ENCODE peak calls at places on chromosomes 11 and 22, in seven cellular contexts. Z, O, G, V, P, U and D are unnamed samples.

GRCh38 chr11:78467370-78467769 is 49.8 kb upstream of the GAB2 start:
- DNase-seq in P (no peak), G (no peak), V (no peak), O (no peak), Z (no peak), U (no peak), D (no peak)

GRCh38 chr11:27395556-27396258 is 32.7 kb upstream of the CCDC34 start:
- DNase-seq in V (peak; percentile 31), O (no peak), G (peak; percentile 41), U (peak; percentile 71), Z (peak; percentile 64), P (peak; percentile 44), D (no peak)

GRCh38 chr11:103326070-103326794 is 217.0 kb downstream of the DYNC2H1 start:
- DNase-seq in Z (peak; percentile 9), P (peak; percentile 37), U (peak; percentile 32), G (peak; percentile 45), O (peak; percentile 62), V (peak; percentile 89), D (no peak)

GRCh38 chr11:10909141-10909883 is 51.5 kb upstream of the ZBED5 start:
- DNase-seq in G (no peak), Z (no peak), U (no peak), O (no peak), P (peak; percentile 31), V (no peak), D (no peak)

GRCh38 chr11:72091292-72091691 is 10.6 kb downstream of the LRRC51 start:
- DNase-seq in V (peak; percentile 81), Z (peak; percentile 82), U (peak; percentile 87), O (peak; percentile 76), G (peak; percentile 20), P (peak; percentile 77), D (peak; percentile 57)

GRCh38 chr22:28882545-28882877 is 861 bp upstream of the ZNRF3 start:
- DNase-seq in U (no peak), O (no peak), Z (no peak), V (peak; percentile 55), G (no peak), P (no peak), D (no peak)

GRCh38 chr22:24429411-24430365 is 2.3 kb downstream of the ADORA2A start:
- DNase-seq in P (peak; percentile 92), Z (no peak), V (peak; percentile 68), U (no peak), O (no peak), G (no peak), D (peak; percentile 70)

GRCh38 chr22:37681556-37682049 is 4.5 kb upstream of the NOL12 start:
- DNase-seq in V (peak; percentile 80), U (peak; percentile 84), O (peak; percentile 79), Z (peak; percentile 87), G (no peak), P (peak; percentile 78), D (peak; percentile 61)

GRCh38 chr11:33598426-33599069 is 102.1 kb downstream of the C11orf91 start:
- DNase-seq in G (no peak), O (peak; percentile 3), Z (no peak), U (no peak), P (no peak), V (peak; percentile 21), D (no peak)

GRCh38 chr22:26763633-26764295 is 106.4 kb downstream of the MIAT start:
- DNase-seq in U (no peak), V (no peak), P (peak; percentile 37), G (no peak), O (no peak), Z (no peak), D (no peak)

GRCh38 chr22:28911777-28912669 is 28.7 kb downstream of the ZNRF3 start:
- DNase-seq in V (no peak), U (peak; percentile 72), P (peak; percentile 39), O (no peak), Z (no peak), G (peak; percentile 39), D (no peak)

GRCh38 chr11:33475999-33476398 is 218.8 kb downstream of the HIPK3 start:
- DNase-seq in Z (no peak), V (peak; percentile 79), U (no peak), P (peak; percentile 68), G (peak; percentile 13), O (peak; percentile 59), D (no peak)

GRCh38 chr22:20026204-20026908 is 5.4 kb downstream of the TANGO2 start:
- DNase-seq in Z (no peak), G (no peak), P (no peak), O (no peak), V (no peak), U (no peak), D (no peak)

GRCh38 chr11:119380816-119381185 is 689 bp downstream of the USP2 start:
- DNase-seq in P (peak; percentile 35), V (peak; percentile 55), G (no peak), Z (no peak), O (peak; percentile 62), U (no peak), D (no peak)

GRCh38 chr11:108926522-108927380 is 261.9 kb downstream of the DDX10 start:
- DNase-seq in V (no peak), P (no peak), G (no peak), Z (no peak), U (no peak), O (no peak), D (no peak)

GRCh38 chr11:57514538-57515331 is 767 bp downstream of the SLC43A1 start:
- DNase-seq in V (peak; percentile 43), O (peak; percentile 51), P (peak; percentile 74), G (no peak), U (peak; percentile 83), Z (peak; percentile 72), D (peak; percentile 69)

GRCh38 chr22:43345356-43345755 is 2.2 kb upstream of the SCUBE1 start:
- DNase-seq in O (no peak), P (no peak), V (no peak), U (no peak), G (no peak), Z (no peak), D (no peak)

GRCh38 chr11:111981270-111981669 is 43.9 kb upstream of the DLAT start:
- DNase-seq in U (no peak), P (no peak), Z (no peak), G (no peak), V (no peak), O (no peak), D (no peak)

GRCh38 chr22:32842486-32842885 is 41.0 kb downstream of the TIMP3 start:
- DNase-seq in U (no peak), G (no peak), Z (no peak), O (no peak), P (no peak), V (no peak), D (no peak)

GRCh38 chr11:70579376-70579955 is 181.1 kb downstream of the CTTN start:
- DNase-seq in Z (no peak), G (no peak), U (no peak), P (no peak), O (no peak), V (no peak), D (no peak)
- H3K9me3 ChIP-seq in Z (no peaks in the 10 kb centered on the region), G (peaks cover 87% of the 10 kb centered on the region), U (no peaks in the 10 kb centered on the region), P (no peaks in the 10 kb centered on the region), O (no peaks in the 10 kb centered on the region), V (no peaks in the 10 kb centered on the region), D (no peaks in the 10 kb centered on the region)

GRCh38 chr11:125165111-125165663 is 636 bp downstream of the PKNOX2 start:
- DNase-seq in G (no peak), O (peak; percentile 66), V (peak; percentile 26), Z (no peak), U (no peak), P (peak; percentile 62), D (peak; percentile 36)

GRCh38 chr11:125163431-125164011 is 1.0 kb upstream of the PKNOX2 start:
- DNase-seq in U (no peak), G (no peak), O (no peak), V (no peak), P (no peak), Z (no peak), D (no peak)

GRCh38 chr11:125164422-125165110 is at the start of gene PKNOX2:
- DNase-seq in O (peak; percentile 90), P (peak; percentile 88), U (peak; percentile 65), V (peak; percentile 85), G (no peak), Z (peak; percentile 50), D (peak; percentile 82)

GRCh38 chr11:125162743-125163142 is 1.8 kb upstream of the PKNOX2 start:
- DNase-seq in Z (no peak), P (no peak), O (peak; percentile 86), U (no peak), G (no peak), V (no peak), D (no peak)

GRCh38 chr11:125164091-125164421 is 495 bp upstream of the PKNOX2 start:
- DNase-seq in G (no peak), O (no peak), U (no peak), Z (no peak), P (no peak), V (no peak), D (no peak)
- H3K4me3 ChIP-seq in G (peak overlapping the region; percentile 46), O (peak overlapping the region; percentile 75), U (peak overlapping the region; percentile 49), Z (no peak overlapping the region), P (no peak overlapping the region), V (peak overlapping the region; percentile 27), D (peak overlapping the region; percentile 83)

GRCh38 chr22:17232406-17232805 is 13.2 kb upstream of the ADA2 start:
- DNase-seq in Z (no peak), P (no peak), V (no peak), G (no peak), O (no peak), U (no peak), D (no peak)
- H3K27ac ChIP-seq in Z (no peak overlapping the region), P (no peak overlapping the region), V (no peak overlapping the region), G (no peak overlapping the region), O (no peak overlapping the region), U (no peak overlapping the region), D (no peak overlapping the region)

GRCh38 chr11:101048479-101048878 is 81.1 kb downstream of the PGR start:
- DNase-seq in G (no peak), U (no peak), Z (no peak), O (no peak), V (no peak), P (no peak), D (no peak)

GRCh38 chr11:101049813-101050212 is 79.8 kb downstream of the PGR start:
- DNase-seq in G (no peak), O (no peak), P (no peak), U (no peak), V (no peak), Z (no peak), D (no peak)

GRCh38 chr11:101049123-101049522 is 80.5 kb downstream of the PGR start:
- DNase-seq in P (no peak), U (no peak), V (no peak), O (no peak), G (no peak), Z (no peak), D (no peak)

GRCh38 chr11:101045415-101045814 is 84.2 kb downstream of the PGR start:
- DNase-seq in U (no peak), G (no peak), P (no peak), O (no peak), V (no peak), Z (no peak), D (no peak)

DNA sequence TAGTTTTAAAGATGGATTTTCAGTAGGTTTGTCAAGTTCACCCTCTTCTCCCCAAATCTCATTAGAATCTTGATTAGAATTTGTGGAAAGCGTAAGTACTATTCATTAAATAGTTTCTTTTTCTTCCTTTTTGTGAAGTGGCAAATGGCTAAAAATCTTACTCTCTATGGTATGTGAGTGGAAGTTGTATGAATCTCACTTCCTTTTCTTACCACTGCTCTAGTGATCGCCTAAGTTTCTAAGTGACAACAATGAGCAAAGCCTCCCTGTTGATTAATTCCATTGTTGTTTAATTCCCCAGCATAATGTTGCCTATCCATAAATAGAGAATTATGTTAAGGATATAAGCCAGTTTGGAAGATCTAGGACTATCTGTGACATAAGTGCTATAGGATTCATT is 82.7 kb downstream of the PGR start:
- DNase-seq in P (no peak), U (no peak), G (no peak), Z (no peak), O (no peak), V (no peak), D (no peak)
- H3K9me3 ChIP-seq in P (no peaks in the 10 kb centered on the region), U (no peaks in the 10 kb centered on the region), G (no peaks in the 10 kb centered on the region), Z (no peaks in the 10 kb centered on the region), O (no peaks in the 10 kb centered on the region), V (no peaks in the 10 kb centered on the region), D (no peaks in the 10 kb centered on the region)